ENCODE peak calls at places on chromosome 16, in ten cellular contexts. One of them, this sample, is unnamed.

GRCh38 chr16:29665294-29666077 is 2.4 kb downstream of the SPN start:
- DNase-seq in BE2C: no peak
- DNase-seq in osteocyte: no peak
- DNase-seq in endodermal cell: peak
- DNase-seq in fibroblast of mammary gland: no peak
- DNase-seq in neural progenitor cell: no peak
- DNase-seq in GM06990: no peak
- DNase-seq in A549: no peak
- DNase-seq in body of pancreas: no peak
- DNase-seq in fibroblast of lung: no peak
- DNase-seq in this sample: no peak

GRCh38 chr16:54787045-54787444 is 143.6 kb upstream of the IRX5 start:
- DNase-seq in body of pancreas: no peak
- DNase-seq in neural progenitor cell: no peak
- DNase-seq in fibroblast of lung: no peak
- DNase-seq in A549: no peak
- DNase-seq in osteocyte: no peak
- DNase-seq in fibroblast of mammary gland: no peak
- DNase-seq in BE2C: no peak
- DNase-seq in GM06990: no peak
- DNase-seq in endodermal cell: no peak
- DNase-seq in this sample: no peak

GRCh38 chr16:63617990-63618763 is 1503.7 kb downstream of the CDH11 start:
- DNase-seq in osteocyte: no peak
- DNase-seq in GM06990: no peak
- DNase-seq in fibroblast of mammary gland: no peak
- DNase-seq in fibroblast of lung: peak
- DNase-seq in body of pancreas: peak
- DNase-seq in BE2C: no peak
- DNase-seq in endodermal cell: no peak
- DNase-seq in A549: peak
- DNase-seq in neural progenitor cell: no peak
- DNase-seq in this sample: no peak

GRCh38 chr16:81652798-81653505 is 126.1 kb upstream of the PLCG2 start:
- DNase-seq in endodermal cell: peak
- DNase-seq in body of pancreas: peak
- DNase-seq in fibroblast of mammary gland: no peak
- DNase-seq in osteocyte: no peak
- DNase-seq in GM06990: no peak
- DNase-seq in BE2C: no peak
- DNase-seq in neural progenitor cell: peak
- DNase-seq in fibroblast of lung: no peak
- DNase-seq in A549: no peak
- DNase-seq in this sample: no peak

GRCh38 chr16:17469011-17469741 is 1.6 kb downstream of the XYLT1 start:
- DNase-seq in body of pancreas: no peak
- DNase-seq in endodermal cell: peak
- DNase-seq in BE2C: no peak
- DNase-seq in neural progenitor cell: peak
- DNase-seq in GM06990: no peak
- DNase-seq in fibroblast of mammary gland: peak
- DNase-seq in fibroblast of lung: peak
- DNase-seq in A549: no peak
- DNase-seq in osteocyte: no peak
- DNase-seq in this sample: peak

GRCh38 chr16:81695431-81695890 is 83.6 kb upstream of the PLCG2 start:
- DNase-seq in body of pancreas: no peak
- DNase-seq in BE2C: no peak
- DNase-seq in osteocyte: no peak
- DNase-seq in GM06990: no peak
- DNase-seq in fibroblast of mammary gland: no peak
- DNase-seq in fibroblast of lung: peak
- DNase-seq in A549: no peak
- DNase-seq in neural progenitor cell: no peak
- DNase-seq in endodermal cell: no peak
- DNase-seq in this sample: no peak

GRCh38 chr16:24346734-24347133 is 90.6 kb downstream of the CACNG3 start:
- DNase-seq in body of pancreas: no peak
- DNase-seq in osteocyte: no peak
- DNase-seq in A549: no peak
- DNase-seq in endodermal cell: peak
- DNase-seq in neural progenitor cell: peak
- DNase-seq in fibroblast of lung: no peak
- DNase-seq in fibroblast of mammary gland: no peak
- DNase-seq in BE2C: no peak
- DNase-seq in GM06990: no peak
- DNase-seq in this sample: no peak

GRCh38 chr16:85570213-85570734 is 42.8 kb upstream of the GSE1 start:
- DNase-seq in osteocyte: no peak
- DNase-seq in GM06990: peak
- DNase-seq in endodermal cell: no peak
- DNase-seq in BE2C: no peak
- DNase-seq in fibroblast of lung: no peak
- DNase-seq in neural progenitor cell: no peak
- DNase-seq in A549: no peak
- DNase-seq in body of pancreas: no peak
- DNase-seq in fibroblast of mammary gland: no peak
- DNase-seq in this sample: no peak

GRCh38 chr16:48153689-48154265 is 2.0 kb downstream of the ABCC12 start:
- DNase-seq in A549: no peak
- DNase-seq in osteocyte: no peak
- DNase-seq in fibroblast of lung: no peak
- DNase-seq in body of pancreas: no peak
- DNase-seq in BE2C: no peak
- DNase-seq in GM06990: no peak
- DNase-seq in endodermal cell: no peak
- DNase-seq in fibroblast of mammary gland: no peak
- DNase-seq in neural progenitor cell: no peak
- DNase-seq in this sample: no peak

GRCh38 chr16:60271382-60272180 is 1537.5 kb upstream of the GOT2 start:
- DNase-seq in body of pancreas: no peak
- DNase-seq in neural progenitor cell: no peak
- DNase-seq in A549: no peak
- DNase-seq in fibroblast of mammary gland: no peak
- DNase-seq in BE2C: no peak
- DNase-seq in endodermal cell: no peak
- DNase-seq in GM06990: no peak
- DNase-seq in osteocyte: no peak
- DNase-seq in fibroblast of lung: no peak
- DNase-seq in this sample: no peak

GRCh38 chr16:35743101-35743692 is 2283.8 kb downstream of the TP53TG3F start:
- DNase-seq in body of pancreas: no peak
- DNase-seq in osteocyte: peak
- DNase-seq in neural progenitor cell: no peak
- DNase-seq in fibroblast of lung: no peak
- DNase-seq in GM06990: no peak
- DNase-seq in BE2C: no peak
- DNase-seq in fibroblast of mammary gland: no peak
- DNase-seq in A549: no peak
- DNase-seq in endodermal cell: no peak
- DNase-seq in this sample: no peak

GRCh38 chr16:85479972-85480726 is 133.0 kb upstream of the GSE1 start:
- DNase-seq in A549: peak
- DNase-seq in osteocyte: no peak
- DNase-seq in body of pancreas: peak
- DNase-seq in fibroblast of lung: no peak
- DNase-seq in neural progenitor cell: peak
- DNase-seq in GM06990: no peak
- DNase-seq in fibroblast of mammary gland: no peak
- DNase-seq in BE2C: peak
- DNase-seq in endodermal cell: peak
- DNase-seq in this sample: no peak

GRCh38 chr16:12580809-12581208 is 222.9 kb downstream of the CPPED1 start:
- DNase-seq in body of pancreas: no peak
- DNase-seq in osteocyte: no peak
- DNase-seq in neural progenitor cell: no peak
- DNase-seq in A549: no peak
- DNase-seq in GM06990: peak
- DNase-seq in fibroblast of mammary gland: no peak
- DNase-seq in BE2C: no peak
- DNase-seq in endodermal cell: no peak
- DNase-seq in fibroblast of lung: no peak
- DNase-seq in this sample: no peak

GRCh38 chr16:67431077-67431804 is at the start of gene HSD11B2:
- DNase-seq in endodermal cell: peak
- DNase-seq in body of pancreas: peak
- DNase-seq in A549: peak
- DNase-seq in BE2C: peak
- DNase-seq in neural progenitor cell: peak
- DNase-seq in osteocyte: peak
- DNase-seq in GM06990: no peak
- DNase-seq in fibroblast of mammary gland: no peak
- DNase-seq in fibroblast of lung: peak
- DNase-seq in this sample: no peak

GRCh38 chr16:83574388-83574787 is 233.4 kb upstream of the HSBP1 start:
- DNase-seq in body of pancreas: no peak
- DNase-seq in osteocyte: no peak
- DNase-seq in GM06990: no peak
- DNase-seq in endodermal cell: peak
- DNase-seq in neural progenitor cell: no peak
- DNase-seq in BE2C: no peak
- DNase-seq in A549: no peak
- DNase-seq in fibroblast of lung: peak
- DNase-seq in fibroblast of mammary gland: peak
- DNase-seq in this sample: peak

GRCh38 chr16:63324306-63324705 is 1288.1 kb upstream of the CDH8 start:
- DNase-seq in BE2C: no peak
- DNase-seq in GM06990: no peak
- DNase-seq in endodermal cell: no peak
- DNase-seq in A549: no peak
- DNase-seq in fibroblast of mammary gland: no peak
- DNase-seq in body of pancreas: no peak
- DNase-seq in neural progenitor cell: no peak
- DNase-seq in fibroblast of lung: peak
- DNase-seq in osteocyte: no peak
- DNase-seq in this sample: no peak

DNA sequence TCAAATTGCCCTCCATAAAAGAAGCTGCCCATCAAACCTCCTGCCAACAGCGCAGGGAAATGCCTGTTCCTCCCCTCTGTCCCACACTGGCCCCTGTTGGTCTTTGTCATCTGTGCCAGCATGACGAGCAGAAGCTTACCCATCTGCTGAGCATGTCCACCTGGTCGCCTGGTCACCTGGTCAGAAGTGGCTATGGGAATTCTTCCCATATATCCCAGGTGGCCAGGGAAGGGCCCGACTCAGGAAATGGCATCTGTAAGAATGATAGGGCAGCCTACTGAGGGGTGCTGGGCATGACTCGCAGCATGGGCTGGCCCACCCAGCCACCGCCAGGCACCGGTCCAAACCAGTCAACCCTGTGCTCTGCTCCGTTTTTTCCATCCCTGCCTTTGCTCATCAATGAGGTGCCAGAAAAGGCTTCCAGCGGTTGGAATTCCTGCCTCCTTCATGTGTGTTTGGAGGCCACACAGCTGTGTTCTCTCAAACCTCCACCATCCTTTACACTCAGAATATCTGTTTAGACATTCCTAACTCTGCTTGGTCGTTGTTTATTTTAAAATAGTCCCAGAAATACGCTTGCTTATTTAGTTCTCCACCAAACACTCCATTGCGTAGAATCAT is 145.2 kb downstream of the CLEC16A start:
- DNase-seq in BE2C: no peak
- DNase-seq in osteocyte: no peak
- DNase-seq in fibroblast of lung: peak
- DNase-seq in A549: no peak
- DNase-seq in endodermal cell: no peak
- DNase-seq in GM06990: no peak
- DNase-seq in neural progenitor cell: no peak
- DNase-seq in fibroblast of mammary gland: peak
- DNase-seq in body of pancreas: peak
- DNase-seq in this sample: no peak
- TF ChIP-seq CTCF in BE2C: no peak
- TF ChIP-seq CTCF in osteocyte: no peak
- TF ChIP-seq CTCF in fibroblast of lung: no peak
- TF ChIP-seq CTCF in A549: no peak
- TF ChIP-seq CTCF in endodermal cell: no peak
- TF ChIP-seq CTCF in GM06990: no peak
- TF ChIP-seq CTCF in neural progenitor cell: no peak
- TF ChIP-seq CTCF in fibroblast of mammary gland: no peak
- TF ChIP-seq CTCF in body of pancreas: no peak
- TF ChIP-seq CTCF in this sample: no peak

GRCh38 chr16:9645911-9646310 is 536.3 kb downstream of the GRIN2A start:
- DNase-seq in endodermal cell: no peak
- DNase-seq in A549: no peak
- DNase-seq in body of pancreas: no peak
- DNase-seq in osteocyte: no peak
- DNase-seq in neural progenitor cell: no peak
- DNase-seq in BE2C: no peak
- DNase-seq in fibroblast of lung: no peak
- DNase-seq in fibroblast of mammary gland: no peak
- DNase-seq in GM06990: no peak
- DNase-seq in this sample: no peak
- TF ChIP-seq CTCF in endodermal cell: peak
- TF ChIP-seq CTCF in A549: no peak
- TF ChIP-seq CTCF in body of pancreas: no peak
- TF ChIP-seq CTCF in osteocyte: no peak
- TF ChIP-seq CTCF in neural progenitor cell: no peak
- TF ChIP-seq CTCF in BE2C: no peak
- TF ChIP-seq CTCF in fibroblast of lung: no peak
- TF ChIP-seq CTCF in fibroblast of mammary gland: no peak
- TF ChIP-seq CTCF in GM06990: no peak
- TF ChIP-seq CTCF in this sample: no peak

DNA sequence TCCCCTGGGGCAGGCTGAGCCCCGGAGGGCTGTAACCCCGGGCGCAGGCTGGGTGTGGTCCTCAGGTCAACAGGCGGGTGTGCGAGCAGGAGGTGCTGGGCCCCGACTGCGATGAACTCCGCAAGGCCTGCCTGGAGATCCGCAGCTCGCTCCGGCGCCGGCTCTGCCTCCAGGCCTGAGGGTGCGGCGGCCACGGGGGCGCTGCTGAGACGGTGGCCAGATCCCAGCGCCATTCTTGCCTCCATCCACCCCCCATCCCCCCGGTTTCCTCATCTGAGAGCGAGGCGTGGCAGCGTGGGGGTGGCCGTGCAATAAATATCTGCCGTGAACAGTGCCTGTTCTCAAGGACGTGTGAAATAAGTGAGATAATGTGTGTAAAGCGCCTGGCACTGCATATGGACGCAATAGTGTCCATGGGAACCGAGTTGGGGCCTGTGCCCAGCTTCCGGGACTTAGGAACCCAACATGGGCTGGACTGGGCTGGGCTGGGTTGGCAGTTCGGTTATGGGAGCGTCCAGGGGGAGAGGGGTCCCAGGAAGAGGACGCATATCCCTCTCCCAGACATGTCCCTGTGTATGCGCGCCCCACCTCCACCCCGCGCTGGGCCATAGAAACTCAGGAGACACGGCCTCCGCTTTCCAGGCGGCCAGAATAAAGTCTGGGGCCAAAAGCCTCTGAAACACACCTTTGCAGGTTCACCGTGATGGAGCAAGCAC is 15.0 kb downstream of the ZNF213 start:
- DNase-seq in BE2C: peak
- DNase-seq in fibroblast of lung: peak
- DNase-seq in fibroblast of mammary gland: peak
- DNase-seq in endodermal cell: peak
- DNase-seq in A549: peak
- DNase-seq in body of pancreas: peak
- DNase-seq in neural progenitor cell: peak
- DNase-seq in GM06990: peak
- DNase-seq in osteocyte: no peak
- DNase-seq in this sample: no peak
- TF ChIP-seq CTCF in BE2C: peak
- TF ChIP-seq CTCF in fibroblast of lung: peak
- TF ChIP-seq CTCF in fibroblast of mammary gland: no peak
- TF ChIP-seq CTCF in endodermal cell: peak
- TF ChIP-seq CTCF in A549: peak
- TF ChIP-seq CTCF in body of pancreas: peak
- TF ChIP-seq CTCF in neural progenitor cell: peak
- TF ChIP-seq CTCF in GM06990: peak
- TF ChIP-seq CTCF in osteocyte: peak
- TF ChIP-seq CTCF in this sample: peak

GRCh38 chr16:89581045-89581695 is 5.6 kb downstream of the CPNE7 start:
- DNase-seq in endodermal cell: no peak
- DNase-seq in fibroblast of lung: peak
- DNase-seq in BE2C: no peak
- DNase-seq in fibroblast of mammary gland: peak
- DNase-seq in A549: peak
- DNase-seq in osteocyte: peak
- DNase-seq in GM06990: no peak
- DNase-seq in body of pancreas: no peak
- DNase-seq in neural progenitor cell: no peak
- DNase-seq in this sample: peak
- TF ChIP-seq CTCF in endodermal cell: no peak
- TF ChIP-seq CTCF in fibroblast of lung: no peak
- TF ChIP-seq CTCF in BE2C: no peak
- TF ChIP-seq CTCF in fibroblast of mammary gland: no peak
- TF ChIP-seq CTCF in A549: no peak
- TF ChIP-seq CTCF in osteocyte: no peak
- TF ChIP-seq CTCF in GM06990: no peak
- TF ChIP-seq CTCF in body of pancreas: no peak
- TF ChIP-seq CTCF in neural progenitor cell: no peak
- TF ChIP-seq CTCF in this sample: no peak